ENCODE peak calls at places on chromosomes 7 and 10, in six cellular contexts. D, Z, Y, I, F and S are unnamed samples.

GRCh38 chr7:101164071-101164840 is 1.1 kb downstream of the VGF start:
- DNase-seq in F (no peak), Z (peak; percentile 47), D (no peak), Y (no peak), I (no peak), S (peak; percentile 50)

GRCh38 chr10:9238041-9238440 is 1183.6 kb downstream of the GATA3 start:
- DNase-seq in I (no peak), D (no peak), Y (no peak), Z (no peak), F (no peak), S (no peak)

GRCh38 chr7:27973625-27974024 is 207.0 kb downstream of the JAZF1 start:
- DNase-seq in I (no peak), Z (no peak), Y (no peak), F (no peak), D (no peak), S (no peak)

GRCh38 chr10:2929457-2929856 is 137.9 kb upstream of the PFKP start:
- DNase-seq in Z (no peak), Y (no peak), D (no peak), F (no peak), I (no peak), S (no peak)

GRCh38 chr10:46069771-46070463 is 23.8 kb upstream of the MSMB start:
- DNase-seq in I (no peak), D (no peak), F (no peak), Z (peak; percentile 15), Y (no peak), S (no peak)

GRCh38 chr10:62183442-62183841 is 85.2 kb downstream of the RTKN2 start:
- DNase-seq in D (no peak), F (no peak), Y (peak; percentile 51), I (no peak), Z (no peak), S (no peak)

GRCh38 chr10:71234970-71235681 is 22.8 kb downstream of the UNC5B start:
- DNase-seq in Y (no peak), F (peak; percentile 44), Z (peak; percentile 64), I (no peak), D (peak; percentile 82), S (peak; percentile 86)

GRCh38 chr10:44733743-44734488 is 177.2 kb upstream of the TMEM72 start:
- DNase-seq in Z (no peak), F (no peak), D (no peak), Y (no peak), I (no peak), S (no peak)

GRCh38 chr10:60646966-60647796 is 131.1 kb upstream of the CDK1 start:
- DNase-seq in I (no peak), D (no peak), F (peak; percentile 1), Y (peak; percentile 37), Z (peak; percentile 60), S (no peak)

GRCh38 chr10:23686722-23687121 is 247.8 kb downstream of the OTUD1 start:
- DNase-seq in F (no peak), Z (no peak), Y (no peak), D (no peak), I (no peak), S (no peak)

GRCh38 chr10:78774999-78775711 is 293.6 kb upstream of the ZMIZ1 start:
- DNase-seq in D (no peak), Y (no peak), I (no peak), F (no peak), Z (no peak), S (no peak)

GRCh38 chr10:73246783-73247508 is at the start of gene DNAJC9:
- DNase-seq in I (peak; percentile 87), D (peak; percentile 96), Z (peak; percentile 94), Y (peak; percentile 97), F (peak; percentile 93), S (peak; percentile 97)

GRCh38 chr10:119315128-119316001 is 108.0 kb downstream of the GRK5 start:
- DNase-seq in F (no peak), Z (peak; percentile 94), Y (peak; percentile 67), D (no peak), I (peak; percentile 32), S (peak; percentile 67)

GRCh38 chr7:100034871-100035510 is 14.6 kb upstream of the ZSCAN21 start:
- DNase-seq in Y (no peak), F (no peak), D (no peak), I (no peak), Z (peak; percentile 53), S (no peak)

GRCh38 chr10:96703358-96703757 is 17.0 kb downstream of the PIK3AP1 start:
- DNase-seq in Z (no peak), D (no peak), I (no peak), F (no peak), Y (no peak), S (no peak)

GRCh38 chr7:154383045-154383444 is 330.8 kb downstream of the DPP6 start:
- DNase-seq in F (no peak), Y (no peak), D (no peak), Z (no peak), I (no peak), S (no peak)

GRCh38 chr10:101237908-101238731 is 8.9 kb upstream of the LBX1 start:
- DNase-seq in D (no peak), Y (no peak), F (no peak), I (no peak), Z (no peak), S (no peak)

GRCh38 chr10:17059197-17059688 is 70.4 kb downstream of the CUBN start:
- DNase-seq in Z (peak; percentile 96), F (no peak), I (no peak), D (no peak), Y (no peak), S (no peak)

GRCh38 chr7:135670179-135670578 is 7.9 kb downstream of the STMP1 start:
- DNase-seq in I (no peak), F (no peak), D (no peak), Z (peak; percentile 79), Y (no peak), S (no peak)

GRCh38 chr10:44280615-44281014 is 104.3 kb downstream of the CXCL12 start:
- DNase-seq in Y (no peak), I (no peak), Z (no peak), D (no peak), F (no peak), S (no peak)

GRCh38 chr10:62270020-62270419 is 1.4 kb upstream of the RTKN2 start:
- DNase-seq in F (no peak), I (no peak), D (no peak), Y (no peak), Z (no peak), S (no peak)

GRCh38 chr10:72727128-72727527 is 35.2 kb downstream of the MCU start:
- DNase-seq in Z (no peak), D (no peak), Y (no peak), F (no peak), I (no peak), S (no peak)

GRCh38 chr7:28625446-28625845 is 213.1 kb downstream of the CREB5 start:
- DNase-seq in D (no peak), Z (no peak), Y (no peak), F (no peak), I (no peak), S (no peak)

GRCh38 chr7:74337926-74338325 is 48.7 kb downstream of the CLIP2 start:
- DNase-seq in I (no peak), F (no peak), Y (no peak), Z (no peak), D (no peak), S (no peak)

GRCh38 chr10:131580674-131581073 is 269.2 kb upstream of the TCERG1L start:
- DNase-seq in I (no peak), D (no peak), F (no peak), Z (no peak), Y (no peak), S (no peak)

GRCh38 chr7:97819161-97819560 is 53.0 kb downstream of the ASNS start:
- DNase-seq in F (no peak), D (no peak), Y (no peak), I (no peak), Z (no peak), S (no peak)

GRCh38 chr10:28734940-28735759 is 57.8 kb downstream of the BAMBI start:
- DNase-seq in I (no peak), Z (peak; percentile 96), D (no peak), Y (no peak), F (no peak), S (peak; percentile 35)

GRCh38 chr7:116145245-116145852 is 65.0 kb upstream of the TES start:
- DNase-seq in F (no peak), I (no peak), D (no peak), Y (no peak), Z (no peak), S (no peak)

GRCh38 chr10:30434273-30435067 is 486 bp downstream of the MAP3K8 start:
- DNase-seq in Z (peak; percentile 83), I (peak; percentile 50), F (peak; percentile 66), Y (peak; percentile 53), D (peak; percentile 86), S (peak; percentile 93)

GRCh38 chr7:24786941-24787340 is 29.7 kb upstream of the GSDME start:
- DNase-seq in Y (no peak), F (no peak), I (no peak), D (no peak), Z (peak; percentile 98), S (no peak)

GRCh38 chr10:126350216-126350992 is 37.9 kb downstream of the ADAM12 start:
- DNase-seq in F (no peak), D (no peak), Y (no peak), Z (peak; percentile 97), I (no peak), S (peak; percentile 57)

GRCh38 chr10:87927091-87927490 is 63.7 kb downstream of the PTEN start:
- DNase-seq in F (no peak), Z (peak; percentile 65), I (no peak), Y (no peak), D (no peak), S (no peak)